ENCODE peak calls at places on chromosomes 4 and X, in ten cellular contexts. X is endothelial cell, B is cardiac fibroblast, V is K562, T is mammary epithelial cell, K is PC-9, F is right lobe of liver, R is astrocyte of the spinal cord, I is neural crest cell, Q is lung. U is an unnamed sample.

GRCh38 chr4:71184195-71184781 is 154.5 kb upstream of the SLC4A4 start:
- DNase-seq in V (peak; percentile 46), R (peak; percentile 65), I (peak; percentile 18), T (peak; percentile 31), K (peak; percentile 15), F (no peak), X (peak; percentile 17), B (peak; percentile 69), Q (peak; percentile 41), U (no peak)

GRCh38 chr4:40856836-40857362 is 107.1 kb downstream of the NSUN7 start:
- DNase-seq in X (peak; percentile 74), K (peak; percentile 69), F (peak; percentile 46), Q (peak; percentile 68), R (peak; percentile 60), T (peak; percentile 20), I (peak; percentile 72), B (peak; percentile 11), V (peak; percentile 69), U (peak; percentile 85)

GRCh38 chrX:150854856-150855255 is 43.6 kb downstream of the CD99L2 start:
- DNase-seq in X (no peak), Q (no peak), R (no peak), K (no peak), T (peak; percentile 29), I (no peak), F (no peak), B (no peak), V (no peak), U (no peak)

GRCh38 chr4:99856166-99856565 is 38.1 kb downstream of the LAMTOR3 start:
- DNase-seq in Q (no peak), T (peak; percentile 72), B (peak; percentile 64), F (no peak), V (no peak), R (no peak), K (no peak), I (no peak), X (no peak), U (no peak)

GRCh38 chrX:4182010-4182806 is 468.8 kb upstream of the PRKX start:
- DNase-seq in B (no peak), V (no peak), F (no peak), X (no peak), R (no peak), I (no peak), Q (no peak), T (no peak), K (peak; percentile 57), U (no peak)

GRCh38 chrX:99242001-99242400 is 1168.1 kb downstream of the PCDH19 start:
- DNase-seq in X (no peak), T (no peak), K (no peak), I (no peak), R (no peak), V (no peak), Q (no peak), B (no peak), F (no peak), U (no peak)

GRCh38 chr4:118270492-118270891 is 82.3 kb downstream of the PRSS12 start:
- DNase-seq in V (peak; percentile 18), X (no peak), K (no peak), I (no peak), F (no peak), T (peak; percentile 30), B (peak; percentile 74), R (peak; percentile 72), Q (no peak), U (no peak)

GRCh38 chr4:177974461-177974860 is 532.2 kb upstream of the AGA start:
- DNase-seq in T (no peak), Q (no peak), X (no peak), V (no peak), R (no peak), B (no peak), K (no peak), F (no peak), I (no peak), U (no peak)

GRCh38 chr4:37482236-37482635 is 203.9 kb downstream of the RELL1 start:
- DNase-seq in X (no peak), F (no peak), V (no peak), K (no peak), T (no peak), B (no peak), R (no peak), Q (no peak), I (no peak), U (no peak)

GRCh38 chr4:79042079-79042674 is 102.9 kb upstream of the PAQR3 start:
- DNase-seq in X (peak; percentile 18), Q (no peak), I (no peak), R (peak; percentile 46), T (peak; percentile 2), F (no peak), B (peak; percentile 40), K (peak; percentile 5), V (peak; percentile 51), U (no peak)

GRCh38 chrX:38006283-38006682 is at the start of gene SYTL5:
- DNase-seq in R (no peak), Q (no peak), T (peak; percentile 10), I (no peak), V (peak; percentile 4), B (no peak), F (no peak), K (no peak), X (no peak), U (no peak)

GRCh38 chrX:152154050-152154449 is 15.7 kb upstream of the MAGEA10 start:
- DNase-seq in B (no peak), I (no peak), T (no peak), R (no peak), Q (no peak), K (no peak), F (no peak), X (no peak), V (peak; percentile 41), U (no peak)

GRCh38 chr4:898123-898522 is 34.0 kb downstream of the GAK start:
- DNase-seq in T (no peak), Q (no peak), B (no peak), V (no peak), F (no peak), K (no peak), I (no peak), X (no peak), R (no peak), U (no peak)

GRCh38 chr4:161554372-161554990 is 609.3 kb downstream of the FSTL5 start:
- DNase-seq in T (peak; percentile 43), R (peak; percentile 86), I (no peak), V (no peak), Q (no peak), X (no peak), K (no peak), B (peak; percentile 48), F (no peak), U (no peak)

GRCh38 chr4:1243451-1244080 is 5.4 kb downstream of the CTBP1 start:
- DNase-seq in F (peak; percentile 17), B (peak; percentile 18), T (no peak), K (no peak), V (no peak), X (no peak), R (no peak), Q (no peak), I (no peak), U (no peak)

GRCh38 chr4:140408974-140409373 is 18.5 kb downstream of the CLGN start:
- DNase-seq in Q (no peak), V (no peak), T (no peak), I (no peak), F (no peak), X (no peak), B (no peak), R (no peak), K (no peak), U (no peak)

GRCh38 chr4:15132739-15133138 is 130.5 kb downstream of the CPEB2 start:
- DNase-seq in Q (no peak), X (no peak), B (no peak), K (no peak), T (no peak), R (no peak), V (no peak), F (no peak), I (no peak), U (no peak)

GRCh38 chr4:27662426-27662825 is 801.8 kb downstream of the STIM2 start:
- DNase-seq in K (no peak), V (no peak), T (no peak), I (no peak), X (no peak), Q (no peak), R (no peak), B (no peak), F (no peak), U (no peak)
- TF ChIP-seq CTCF in K (no peak), V (no peak), T (no peak), I (no peak), X (no peak), Q (no peak), R (no peak), B (no peak), F (no peak), U (no peak)

DNA sequence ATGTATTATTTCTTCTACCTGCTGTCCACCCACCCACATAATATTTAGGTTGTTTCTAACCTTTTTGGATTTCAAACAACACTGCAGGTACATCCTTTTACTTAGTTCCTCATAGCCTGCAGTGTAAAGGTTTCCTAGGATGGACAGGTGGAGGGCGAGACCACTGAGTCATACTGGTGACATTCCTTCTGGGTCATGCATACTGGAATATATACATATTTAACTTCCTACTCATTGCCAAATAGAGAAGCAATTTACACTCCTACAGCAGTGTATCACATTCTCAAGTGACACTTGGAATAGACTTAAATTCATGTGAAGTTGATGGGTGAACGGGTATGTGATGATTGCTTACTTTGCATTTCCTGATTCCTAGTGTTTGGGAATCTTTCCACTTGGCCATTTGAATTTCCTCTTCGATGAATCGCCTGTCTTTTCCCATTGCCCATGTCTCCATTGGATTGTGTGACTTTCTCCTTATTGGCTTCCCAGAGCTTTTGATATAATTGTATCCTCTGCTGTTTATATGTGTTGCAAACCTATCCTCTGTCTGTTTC is 8.2 kb upstream of the PPP2R2C start:
- DNase-seq in T (peak; percentile 28), Q (no peak), R (no peak), X (no peak), V (no peak), F (no peak), K (peak; percentile 52), I (no peak), B (no peak), U (no peak)
- TF ChIP-seq CTCF in T (no peak), Q (no peak), R (no peak), X (no peak), V (no peak), F (no peak), K (no peak), I (no peak), B (no peak), U (no peak)

GRCh38 chrX:136272325-136272724 is 21.1 kb upstream of the MAP7D3 start:
- DNase-seq in V (peak; percentile 11), B (peak; percentile 6), T (no peak), K (no peak), I (no peak), X (no peak), R (no peak), F (no peak), Q (no peak), U (no peak)
- TF ChIP-seq CTCF in V (peak; percentile 16), B (no peak), T (no peak), K (no peak), I (no peak), X (no peak), R (peak; percentile 19), F (peak; percentile 10), Q (no peak), U (no peak)

DNA sequence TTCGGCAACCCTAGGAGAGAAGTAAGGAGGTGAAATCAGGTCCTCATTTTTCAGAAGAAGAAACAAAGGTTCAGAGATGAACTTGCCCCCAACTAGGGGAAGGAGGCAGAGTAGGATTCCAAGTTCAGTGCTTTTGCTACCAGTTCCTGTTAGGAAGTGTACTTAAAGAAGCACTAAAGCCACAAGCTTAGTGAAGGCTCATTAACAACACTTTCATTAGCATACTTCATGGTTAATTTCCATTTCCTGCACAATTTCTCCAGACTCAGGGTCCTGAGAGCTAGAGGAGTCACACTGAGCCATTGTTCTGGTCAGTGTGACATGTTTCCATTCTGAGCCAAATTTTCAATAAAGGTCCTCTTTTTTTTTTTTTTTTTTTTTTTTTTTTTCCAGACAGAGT is 52.0 kb downstream of the VSIG4 start:
- DNase-seq in I (no peak), T (no peak), V (no peak), B (no peak), K (no peak), X (no peak), F (no peak), Q (no peak), R (no peak), U (no peak)
- TF ChIP-seq CTCF in I (no peak), T (no peak), V (no peak), B (no peak), K (no peak), X (no peak), F (no peak), Q (no peak), R (no peak), U (no peak)